ENCODE peak calls at places on chromosome 1, in nine cellular contexts. One of them, this sample, is unnamed.
A peak's percentile ranks its signal among the peaks of the same experiment; 100 is the strongest.

GRCh38 chr1:165144757-165145397 is 211.6 kb downstream of the LMX1A start:
- DNase-seq in neural crest cell: peak; percentile 64
- DNase-seq in Calu3: peak; percentile 73
- DNase-seq in tibial nerve: peak; percentile 19
- DNase-seq in GM20000: peak; percentile 26
- DNase-seq in HCT116: peak; percentile 47
- DNase-seq in progenitor cell of endocrine pancreas: peak; percentile 54
- DNase-seq in stomach: peak; percentile 56
- DNase-seq in foreskin fibroblast: peak; percentile 76
- DNase-seq in this sample: peak; percentile 53

GRCh38 chr1:240608707-240609106 is 3.2 kb downstream of the GREM2 start:
- DNase-seq in neural crest cell: no peak
- DNase-seq in Calu3: peak; percentile 41
- DNase-seq in tibial nerve: no peak
- DNase-seq in GM20000: no peak
- DNase-seq in HCT116: no peak
- DNase-seq in progenitor cell of endocrine pancreas: no peak
- DNase-seq in stomach: no peak
- DNase-seq in foreskin fibroblast: peak; percentile 31
- DNase-seq in this sample: no peak

GRCh38 chr1:48684381-48684780 is 92.3 kb downstream of the BEND5 start:
- DNase-seq in neural crest cell: no peak
- DNase-seq in Calu3: no peak
- DNase-seq in tibial nerve: no peak
- DNase-seq in GM20000: no peak
- DNase-seq in HCT116: no peak
- DNase-seq in progenitor cell of endocrine pancreas: no peak
- DNase-seq in stomach: no peak
- DNase-seq in foreskin fibroblast: no peak
- DNase-seq in this sample: no peak

GRCh38 chr1:207838156-207839082 is 72.5 kb downstream of the CD34 start:
- DNase-seq in neural crest cell: no peak
- DNase-seq in Calu3: no peak
- DNase-seq in tibial nerve: no peak
- DNase-seq in GM20000: no peak
- DNase-seq in HCT116: no peak
- DNase-seq in progenitor cell of endocrine pancreas: no peak
- DNase-seq in stomach: peak; percentile 73
- DNase-seq in foreskin fibroblast: peak; percentile 44
- DNase-seq in this sample: peak; percentile 76

GRCh38 chr1:92907949-92908684 is 53.1 kb downstream of the DIPK1A start:
- DNase-seq in neural crest cell: no peak
- DNase-seq in Calu3: no peak
- DNase-seq in tibial nerve: no peak
- DNase-seq in GM20000: no peak
- DNase-seq in HCT116: no peak
- DNase-seq in progenitor cell of endocrine pancreas: no peak
- DNase-seq in stomach: no peak
- DNase-seq in foreskin fibroblast: peak; percentile 46
- DNase-seq in this sample: no peak

GRCh38 chr1:45429543-45430159 is 61.3 kb downstream of the TESK2 start:
- DNase-seq in neural crest cell: no peak
- DNase-seq in Calu3: no peak
- DNase-seq in tibial nerve: no peak
- DNase-seq in GM20000: no peak
- DNase-seq in HCT116: no peak
- DNase-seq in progenitor cell of endocrine pancreas: no peak
- DNase-seq in stomach: no peak
- DNase-seq in foreskin fibroblast: no peak
- DNase-seq in this sample: no peak

GRCh38 chr1:46246548-46247432 is 773 bp upstream of the RAD54L start:
- DNase-seq in neural crest cell: no peak
- DNase-seq in Calu3: no peak
- DNase-seq in tibial nerve: peak; percentile 17
- DNase-seq in GM20000: peak; percentile 56
- DNase-seq in HCT116: no peak
- DNase-seq in progenitor cell of endocrine pancreas: no peak
- DNase-seq in stomach: no peak
- DNase-seq in foreskin fibroblast: peak; percentile 69
- DNase-seq in this sample: peak; percentile 40

GRCh38 chr1:30748699-30749401 is 8.7 kb downstream of the LAPTM5 start:
- DNase-seq in neural crest cell: no peak
- DNase-seq in Calu3: no peak
- DNase-seq in tibial nerve: no peak
- DNase-seq in GM20000: no peak
- DNase-seq in HCT116: no peak
- DNase-seq in progenitor cell of endocrine pancreas: no peak
- DNase-seq in stomach: no peak
- DNase-seq in foreskin fibroblast: no peak
- DNase-seq in this sample: no peak

GRCh38 chr1:27350673-27351540 is 9.1 kb downstream of the SYTL1 start:
- DNase-seq in neural crest cell: peak; percentile 65
- DNase-seq in Calu3: no peak
- DNase-seq in tibial nerve: no peak
- DNase-seq in GM20000: no peak
- DNase-seq in HCT116: no peak
- DNase-seq in progenitor cell of endocrine pancreas: peak; percentile 57
- DNase-seq in stomach: no peak
- DNase-seq in foreskin fibroblast: peak; percentile 49
- DNase-seq in this sample: peak; percentile 50

GRCh38 chr1:175078629-175079028 is 11.0 kb downstream of the TNN start:
- DNase-seq in neural crest cell: no peak
- DNase-seq in Calu3: no peak
- DNase-seq in tibial nerve: no peak
- DNase-seq in GM20000: no peak
- DNase-seq in HCT116: no peak
- DNase-seq in progenitor cell of endocrine pancreas: no peak
- DNase-seq in stomach: no peak
- DNase-seq in foreskin fibroblast: no peak
- DNase-seq in this sample: no peak

GRCh38 chr1:230858236-230858820 is 10.0 kb downstream of the C1orf198 start:
- DNase-seq in neural crest cell: no peak
- DNase-seq in Calu3: peak; percentile 62
- DNase-seq in tibial nerve: no peak
- DNase-seq in GM20000: no peak
- DNase-seq in HCT116: no peak
- DNase-seq in progenitor cell of endocrine pancreas: no peak
- DNase-seq in stomach: no peak
- DNase-seq in foreskin fibroblast: no peak
- DNase-seq in this sample: no peak

DNA sequence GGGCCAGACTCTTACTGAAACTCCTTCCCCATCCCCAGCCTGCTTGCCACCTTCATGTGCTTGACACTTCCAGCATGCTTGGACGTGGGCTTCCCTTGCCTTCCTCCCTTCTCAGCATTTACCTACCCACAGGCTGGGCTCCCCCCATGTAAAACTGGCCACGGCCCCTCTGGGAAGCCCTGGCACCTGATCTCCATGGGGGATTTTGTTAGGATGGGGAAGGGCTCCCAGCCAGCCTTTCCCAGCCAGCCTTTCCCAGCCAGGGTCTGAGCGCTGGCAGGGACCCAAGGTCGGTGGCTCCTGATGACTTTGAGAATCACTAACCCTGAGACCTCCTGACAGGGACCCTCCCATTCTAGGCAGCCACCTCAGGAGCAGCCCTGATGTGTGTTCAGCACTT is 6.7 kb downstream of the ALX3 start:
- DNase-seq in neural crest cell: no peak
- DNase-seq in Calu3: no peak
- DNase-seq in tibial nerve: no peak
- DNase-seq in GM20000: no peak
- DNase-seq in HCT116: no peak
- DNase-seq in progenitor cell of endocrine pancreas: no peak
- DNase-seq in stomach: no peak
- DNase-seq in foreskin fibroblast: no peak
- DNase-seq in this sample: no peak
- TF ChIP-seq CTCF in neural crest cell: no peak
- TF ChIP-seq CTCF in Calu3: no peak
- TF ChIP-seq CTCF in tibial nerve: no peak
- TF ChIP-seq CTCF in GM20000: no peak
- TF ChIP-seq CTCF in HCT116: no peak
- TF ChIP-seq CTCF in progenitor cell of endocrine pancreas: no peak
- TF ChIP-seq CTCF in stomach: no peak
- TF ChIP-seq CTCF in foreskin fibroblast: no peak
- TF ChIP-seq CTCF in this sample: no peak

DNA sequence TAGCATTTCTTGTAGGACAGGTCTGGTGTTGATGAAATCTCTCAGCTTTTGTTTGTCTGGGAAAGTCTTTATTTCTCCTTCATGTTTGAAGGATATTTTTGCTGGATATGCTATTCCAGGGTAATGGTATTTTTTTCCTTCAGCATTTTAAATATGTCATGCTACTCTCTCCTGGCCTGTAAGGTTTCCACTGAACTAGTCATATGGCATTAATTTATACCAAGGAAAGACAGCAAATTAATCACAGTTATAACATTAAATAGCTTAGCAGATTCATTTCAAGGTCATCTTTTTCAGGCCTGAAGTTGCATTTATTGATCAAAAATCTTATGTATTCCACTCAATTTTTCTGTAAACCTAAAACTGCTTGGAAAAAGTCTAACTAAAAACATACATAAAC is 54.9 kb downstream of the AK5 start:
- DNase-seq in neural crest cell: no peak
- DNase-seq in Calu3: no peak
- DNase-seq in tibial nerve: no peak
- DNase-seq in GM20000: no peak
- DNase-seq in HCT116: no peak
- DNase-seq in progenitor cell of endocrine pancreas: no peak
- DNase-seq in stomach: no peak
- DNase-seq in foreskin fibroblast: peak; percentile 44
- DNase-seq in this sample: no peak
- TF ChIP-seq CTCF in neural crest cell: no peak
- TF ChIP-seq CTCF in Calu3: no peak
- TF ChIP-seq CTCF in tibial nerve: no peak
- TF ChIP-seq CTCF in GM20000: no peak
- TF ChIP-seq CTCF in HCT116: no peak
- TF ChIP-seq CTCF in progenitor cell of endocrine pancreas: no peak
- TF ChIP-seq CTCF in stomach: no peak
- TF ChIP-seq CTCF in foreskin fibroblast: no peak
- TF ChIP-seq CTCF in this sample: no peak

GRCh38 chr1:224170748-224171478 is 12.1 kb upstream of the DEGS1 start:
- DNase-seq in neural crest cell: no peak
- DNase-seq in Calu3: peak; percentile 36
- DNase-seq in tibial nerve: no peak
- DNase-seq in GM20000: no peak
- DNase-seq in HCT116: no peak
- DNase-seq in progenitor cell of endocrine pancreas: no peak
- DNase-seq in stomach: peak; percentile 40
- DNase-seq in foreskin fibroblast: peak; percentile 47
- DNase-seq in this sample: no peak
- TF ChIP-seq CTCF in neural crest cell: peak; percentile 57
- TF ChIP-seq CTCF in Calu3: peak; percentile 29
- TF ChIP-seq CTCF in tibial nerve: peak; percentile 18
- TF ChIP-seq CTCF in GM20000: no peak
- TF ChIP-seq CTCF in HCT116: peak; percentile 39
- TF ChIP-seq CTCF in progenitor cell of endocrine pancreas: peak; percentile 43
- TF ChIP-seq CTCF in stomach: peak; percentile 38
- TF ChIP-seq CTCF in foreskin fibroblast: peak; percentile 42
- TF ChIP-seq CTCF in this sample: peak; percentile 18

GRCh38 chr1:119007672-119008482 is 19.7 kb upstream of the TBX15 start:
- DNase-seq in neural crest cell: no peak
- DNase-seq in Calu3: no peak
- DNase-seq in tibial nerve: no peak
- DNase-seq in GM20000: peak; percentile 37
- DNase-seq in HCT116: no peak
- DNase-seq in progenitor cell of endocrine pancreas: no peak
- DNase-seq in stomach: no peak
- DNase-seq in foreskin fibroblast: no peak
- DNase-seq in this sample: no peak
- TF ChIP-seq CTCF in neural crest cell: no peak
- TF ChIP-seq CTCF in Calu3: no peak
- TF ChIP-seq CTCF in tibial nerve: no peak
- TF ChIP-seq CTCF in GM20000: no peak
- TF ChIP-seq CTCF in HCT116: no peak
- TF ChIP-seq CTCF in progenitor cell of endocrine pancreas: no peak
- TF ChIP-seq CTCF in stomach: no peak
- TF ChIP-seq CTCF in foreskin fibroblast: no peak
- TF ChIP-seq CTCF in this sample: no peak

DNA sequence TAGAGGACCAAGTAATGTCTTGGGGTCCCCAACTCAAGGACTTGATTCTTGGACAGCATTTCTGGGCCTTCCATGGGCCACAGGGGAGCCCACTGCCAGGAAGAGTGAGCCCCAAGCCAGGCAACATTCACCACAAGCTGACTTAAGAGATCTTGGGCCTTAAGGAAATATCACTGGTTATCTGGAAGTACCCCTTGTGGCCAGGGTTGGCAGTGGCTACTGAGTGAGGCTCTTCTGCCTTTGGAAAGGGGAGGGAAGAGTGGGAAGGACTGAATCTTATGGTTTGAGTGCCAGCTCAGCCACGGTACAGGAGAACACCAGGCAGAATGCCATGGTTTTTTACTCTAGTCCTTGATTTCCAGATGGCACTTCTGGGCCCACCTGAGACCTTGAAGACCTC is 228.9 kb upstream of the RGS18 start:
- DNase-seq in neural crest cell: no peak
- DNase-seq in Calu3: no peak
- DNase-seq in tibial nerve: no peak
- DNase-seq in GM20000: no peak
- DNase-seq in HCT116: no peak
- DNase-seq in progenitor cell of endocrine pancreas: no peak
- DNase-seq in stomach: no peak
- DNase-seq in foreskin fibroblast: no peak
- DNase-seq in this sample: no peak
- TF ChIP-seq CTCF in neural crest cell: no peak
- TF ChIP-seq CTCF in Calu3: no peak
- TF ChIP-seq CTCF in tibial nerve: no peak
- TF ChIP-seq CTCF in GM20000: no peak
- TF ChIP-seq CTCF in HCT116: no peak
- TF ChIP-seq CTCF in progenitor cell of endocrine pancreas: no peak
- TF ChIP-seq CTCF in stomach: no peak
- TF ChIP-seq CTCF in foreskin fibroblast: no peak
- TF ChIP-seq CTCF in this sample: no peak

GRCh38 chr1:232627645-232628334 is 2.1 kb downstream of the SIPA1L2 start:
- DNase-seq in neural crest cell: no peak
- DNase-seq in Calu3: peak; percentile 40
- DNase-seq in tibial nerve: no peak
- DNase-seq in GM20000: peak; percentile 21
- DNase-seq in HCT116: no peak
- DNase-seq in progenitor cell of endocrine pancreas: no peak
- DNase-seq in stomach: no peak
- DNase-seq in foreskin fibroblast: peak; percentile 7
- DNase-seq in this sample: no peak

GRCh38 chr1:232628335-232629214 is 1.4 kb downstream of the SIPA1L2 start:
- DNase-seq in neural crest cell: no peak
- DNase-seq in Calu3: no peak
- DNase-seq in tibial nerve: no peak
- DNase-seq in GM20000: no peak
- DNase-seq in HCT116: no peak
- DNase-seq in progenitor cell of endocrine pancreas: no peak
- DNase-seq in stomach: no peak
- DNase-seq in foreskin fibroblast: peak; percentile 35
- DNase-seq in this sample: no peak

GRCh38 chr1:232629250-232630046 is 485 bp downstream of the SIPA1L2 start:
- DNase-seq in neural crest cell: peak; percentile 32
- DNase-seq in Calu3: peak; percentile 30
- DNase-seq in tibial nerve: no peak
- DNase-seq in GM20000: peak; percentile 10
- DNase-seq in HCT116: no peak
- DNase-seq in progenitor cell of endocrine pancreas: peak; percentile 49
- DNase-seq in stomach: no peak
- DNase-seq in foreskin fibroblast: peak; percentile 35
- DNase-seq in this sample: peak; percentile 61

GRCh38 chr1:232630894-232631195 is 912 bp upstream of the SIPA1L2 start:
- DNase-seq in neural crest cell: no peak
- DNase-seq in Calu3: no peak
- DNase-seq in tibial nerve: no peak
- DNase-seq in GM20000: no peak
- DNase-seq in HCT116: no peak
- DNase-seq in progenitor cell of endocrine pancreas: no peak
- DNase-seq in stomach: no peak
- DNase-seq in foreskin fibroblast: no peak
- DNase-seq in this sample: no peak

GRCh38 chr1:232630047-232630893 is at the start of gene SIPA1L2:
- DNase-seq in neural crest cell: peak; percentile 93
- DNase-seq in Calu3: peak; percentile 98
- DNase-seq in tibial nerve: peak; percentile 90
- DNase-seq in GM20000: peak; percentile 100
- DNase-seq in HCT116: peak; percentile 66
- DNase-seq in progenitor cell of endocrine pancreas: peak; percentile 95
- DNase-seq in stomach: peak; percentile 95
- DNase-seq in foreskin fibroblast: peak; percentile 96
- DNase-seq in this sample: peak; percentile 96
- TF ChIP-seq CTCF in neural crest cell: peak; percentile 67
- TF ChIP-seq CTCF in Calu3: peak; percentile 42
- TF ChIP-seq CTCF in tibial nerve: peak; percentile 57
- TF ChIP-seq CTCF in GM20000: peak; percentile 10
- TF ChIP-seq CTCF in HCT116: peak; percentile 41
- TF ChIP-seq CTCF in progenitor cell of endocrine pancreas: peak; percentile 67
- TF ChIP-seq CTCF in stomach: peak; percentile 39
- TF ChIP-seq CTCF in foreskin fibroblast: peak; percentile 45
- TF ChIP-seq CTCF in this sample: peak; percentile 47